ENCODE peak calls at places on chromosomes 4 and X, in four cellular contexts. A is PC-3, J is HCT116, P is K562. W is an unnamed sample. For H3K4me1, the result is how much of the 10 kb centered on the place peaks cover.

GRCh38 chrX:38941675-38942074 is 140.4 kb downstream of the MID1IP1 start:
- DNase-seq in A (no peak), J (no peak), P (peak), W (peak)

GRCh38 chr4:74793757-74794340 is 474 bp downstream of the BTC start:
- DNase-seq in A (peak), J (no peak), P (no peak), W (peak)

GRCh38 chrX:135191838-135192237 is 20.6 kb upstream of the CT55 start:
- DNase-seq in A (no peak), J (no peak), P (no peak), W (no peak)

GRCh38 chrX:103607385-103608304 is at the start of gene TCEAL3:
- DNase-seq in A (peak), J (no peak), P (no peak), W (peak)

GRCh38 chr4:146943691-146944375 is 1.8 kb downstream of the TTC29 start:
- DNase-seq in A (no peak), J (no peak), P (no peak), W (no peak)

GRCh38 chr4:94798808-94799207 is 41.1 kb downstream of the BMPR1B start:
- DNase-seq in A (peak), J (no peak), P (no peak), W (no peak)

GRCh38 chr4:14196141-14196540 is 568.6 kb upstream of the BOD1L1 start:
- DNase-seq in A (peak), J (no peak), P (peak), W (peak)

GRCh38 chr4:67746797-67747495 is 7.2 kb downstream of the GNRHR start:
- DNase-seq in A (peak), J (peak), P (peak), W (peak)

GRCh38 chr4:7872264-7872771 is 67.3 kb downstream of the AFAP1 start:
- DNase-seq in A (peak), J (no peak), P (no peak), W (peak)

GRCh38 chrX:129813662-129814061 is 30.0 kb downstream of the ZDHHC9 start:
- DNase-seq in A (no peak), J (no peak), P (no peak), W (no peak)

GRCh38 chrX:129808163-129808828 is 28.5 kb downstream of the SASH3 start:
- DNase-seq in A (no peak), J (no peak), P (no peak), W (no peak)

DNA sequence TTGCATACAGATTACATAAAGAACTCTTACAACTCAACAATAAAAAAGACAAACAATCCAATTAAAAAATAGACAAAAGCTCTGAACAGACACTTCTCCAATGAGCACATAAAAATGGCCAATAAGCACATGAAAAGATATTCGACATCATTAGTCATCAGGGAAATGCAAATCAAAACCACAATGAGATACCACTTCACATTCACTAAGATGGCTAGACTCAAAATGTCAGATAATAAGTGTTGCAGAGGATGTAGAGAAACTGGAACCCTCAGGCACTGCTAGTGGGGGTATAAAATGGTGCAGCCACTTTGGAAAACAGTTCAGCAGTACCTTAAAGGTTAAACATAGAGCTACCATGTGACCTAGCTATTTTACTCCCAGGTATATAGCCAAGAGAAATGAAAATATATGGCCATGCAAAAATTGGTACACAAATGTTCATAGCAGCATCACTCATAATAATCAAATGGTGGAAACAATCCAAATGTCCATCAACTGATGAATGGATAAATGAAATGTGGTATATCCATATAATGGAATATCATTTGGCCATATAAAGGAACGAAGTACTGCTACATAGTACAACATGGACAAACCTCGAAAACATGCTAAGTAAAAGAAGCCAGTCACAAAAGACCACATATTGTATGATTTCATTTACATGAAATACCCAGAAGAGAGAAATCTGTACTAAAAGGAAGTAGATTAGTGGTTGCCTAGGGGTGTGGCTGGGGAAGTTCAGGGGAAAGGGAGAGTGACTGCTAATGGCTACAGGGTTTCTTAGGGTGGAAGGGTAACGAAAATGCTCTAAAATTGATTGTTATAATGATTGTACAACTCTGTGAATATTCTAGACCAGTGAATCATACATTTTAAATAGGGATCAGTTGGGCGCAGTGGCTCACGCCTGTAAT is 29.3 kb downstream of the SASH3 start:
- DNase-seq in A (no peak), J (no peak), P (no peak), W (peak)
- H3K4me1 ChIP-seq in A (under half), J (under half), P (under half), W (under half)

GRCh38 chr4:110621839-110622751 is 782 bp downstream of the PITX2 start:
- DNase-seq in A (no peak), J (no peak), P (no peak), W (no peak)

GRCh38 chr4:110619401-110620247 is 3.3 kb downstream of the PITX2 start:
- DNase-seq in A (no peak), J (no peak), P (no peak), W (no peak)

GRCh38 chr4:110619001-110619350 is 3.9 kb downstream of the PITX2 start:
- DNase-seq in A (no peak), J (no peak), P (no peak), W (no peak)

GRCh38 chr4:110621328-110621812 is 1.5 kb downstream of the PITX2 start:
- DNase-seq in A (no peak), J (no peak), P (no peak), W (no peak)

GRCh38 chr4:110620352-110621327 is 2.2 kb downstream of the PITX2 start:
- DNase-seq in A (peak), J (no peak), P (peak), W (no peak)
- TF ChIP-seq EZH2 in A (no peak), J (no peak), P (no peak), W (peak)

GRCh38 chrX:109879991-109880390 is 122.9 kb upstream of the TMEM164 start:
- DNase-seq in A (no peak), J (no peak), P (no peak), W (no peak)
- H2AFZ ChIP-seq in A (no peak), J (no peak), P (no peak), W (no peak)

GRCh38 chrX:110428144-110428543 is 69.5 kb downstream of the RTL9 start:
- DNase-seq in A (no peak), J (no peak), P (no peak), W (no peak)

GRCh38 chrX:110432831-110433230 is 74.2 kb downstream of the RTL9 start:
- DNase-seq in A (no peak), J (no peak), P (no peak), W (no peak)

GRCh38 chrX:110430293-110431076 is 71.8 kb downstream of the RTL9 start:
- DNase-seq in A (no peak), J (no peak), P (no peak), W (no peak)

GRCh38 chrX:110435191-110435590 is 76.5 kb downstream of the RTL9 start:
- DNase-seq in A (no peak), J (no peak), P (no peak), W (no peak)

GRCh38 chrX:110432066-110432465 is 73.4 kb downstream of the RTL9 start:
- DNase-seq in A (no peak), J (no peak), P (no peak), W (no peak)
- H3K4me1 ChIP-seq in A (under half), J (under half), P (under half), W (under half)

DNA sequence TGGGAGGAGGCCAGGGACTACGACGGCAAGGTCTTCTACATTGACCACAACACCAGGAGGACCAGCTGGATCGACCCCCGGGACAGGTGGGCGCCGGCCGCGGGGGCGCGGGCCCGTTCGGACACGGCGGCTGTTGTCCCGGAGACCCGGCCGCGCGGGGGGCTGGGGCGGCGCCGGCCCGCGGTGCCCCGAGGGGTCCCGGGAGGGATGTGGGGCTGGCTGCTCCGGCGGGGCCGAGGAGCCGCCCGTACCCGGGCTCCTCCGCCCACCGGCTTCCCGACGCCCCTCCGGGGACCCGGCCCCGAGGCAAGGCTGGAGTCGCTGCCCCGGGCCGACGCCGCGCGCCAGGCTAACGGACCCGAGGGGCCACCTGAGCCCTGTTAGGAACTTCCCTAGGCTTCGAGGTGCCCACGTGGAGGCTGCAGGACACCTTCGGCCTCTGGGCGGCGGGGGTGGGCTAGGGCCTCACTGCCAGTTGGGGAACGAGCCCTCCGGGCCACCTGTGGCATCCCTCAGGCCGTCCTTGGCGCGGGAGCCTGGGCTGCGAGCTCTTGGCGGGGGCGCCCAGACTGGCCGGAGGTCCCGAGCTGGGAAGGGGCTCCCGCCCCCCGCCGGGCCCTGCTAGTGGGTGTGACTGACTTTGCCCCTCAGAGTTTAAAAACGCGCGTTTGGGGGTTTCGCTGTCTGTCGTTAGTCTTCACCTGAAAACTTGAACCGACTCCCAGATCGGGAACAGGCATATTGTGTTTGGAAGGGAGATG is 660 bp downstream of the WWC2 start:
- DNase-seq in A (peak), J (no peak), P (peak), W (no peak)
- TF ChIP-seq EZH2 in A (no peak), J (no peak), P (no peak), W (no peak)

GRCh38 chr4:176708771-176709311 is 83.9 kb downstream of the VEGFC start:
- DNase-seq in A (peak), J (no peak), P (no peak), W (no peak)

GRCh38 chr4:176709417-176709816 is 83.3 kb downstream of the VEGFC start:
- DNase-seq in A (no peak), J (no peak), P (no peak), W (no peak)
- H2AFZ ChIP-seq in A (no peak), J (no peak), P (no peak), W (no peak)

DNA sequence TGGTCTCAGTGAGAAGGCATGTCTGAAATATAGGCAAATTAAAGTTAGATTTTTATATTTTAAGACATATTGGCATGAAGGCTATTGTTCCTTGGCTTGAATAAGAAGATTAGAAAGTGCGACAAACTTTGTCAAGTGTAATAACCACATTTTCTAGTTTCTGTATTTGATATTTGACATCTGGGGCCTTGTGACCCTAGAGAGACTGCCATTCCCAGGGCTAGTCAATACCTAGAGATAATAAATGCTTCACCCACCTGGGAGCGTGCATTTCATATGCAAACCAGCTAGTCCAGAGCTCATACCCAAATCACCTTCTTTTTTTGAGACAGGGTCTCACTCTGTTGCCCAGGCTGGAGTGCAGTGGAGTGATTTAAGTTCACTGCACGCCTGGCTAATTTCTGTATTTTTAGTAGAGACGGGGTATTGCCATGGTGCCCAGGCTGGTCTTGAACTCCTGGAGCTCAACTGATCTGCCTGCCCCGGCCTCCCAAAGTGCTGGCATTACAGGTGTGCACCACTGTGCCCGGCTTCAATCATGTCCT is 62.6 kb downstream of the COQ2 start:
- DNase-seq in A (no peak), J (no peak), P (no peak), W (no peak)
- H3K4me1 ChIP-seq in A (under half), J (under half), P (under half), W (under half)

DNA sequence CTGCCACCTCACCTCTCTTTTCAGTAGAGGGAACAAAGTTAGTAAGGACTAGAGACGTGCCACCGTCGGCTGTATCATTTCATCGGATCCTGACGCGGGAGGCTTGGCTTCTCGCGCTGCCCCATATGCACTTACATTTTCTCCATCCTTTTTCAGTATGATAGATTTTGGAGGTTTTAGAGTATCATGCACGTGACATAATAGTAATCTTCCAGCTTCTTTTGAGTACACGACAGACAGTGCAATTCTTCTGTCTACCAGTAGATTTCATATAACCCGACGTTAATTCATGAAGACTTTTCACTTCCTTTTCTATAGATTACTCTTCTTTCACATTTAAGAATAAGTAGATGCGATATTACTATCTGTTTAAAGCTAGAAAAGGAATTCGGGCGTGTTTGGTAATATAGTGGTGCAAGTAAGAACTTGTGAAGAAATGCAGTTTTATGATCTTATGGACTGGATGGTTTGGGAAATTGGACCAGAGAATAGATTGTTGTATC is 995 bp downstream of the CDS1 start:
- DNase-seq in A (no peak), J (no peak), P (no peak), W (no peak)
- TF ChIP-seq EZH2 in A (no peak), J (no peak), P (peak), W (no peak)

GRCh38 chr4:152679414-152680281 is at the start of gene TMEM154:
- DNase-seq in A (peak), J (no peak), P (peak), W (peak)
- H2AFZ ChIP-seq in A (peak), J (peak), P (no peak), W (peak)

DNA sequence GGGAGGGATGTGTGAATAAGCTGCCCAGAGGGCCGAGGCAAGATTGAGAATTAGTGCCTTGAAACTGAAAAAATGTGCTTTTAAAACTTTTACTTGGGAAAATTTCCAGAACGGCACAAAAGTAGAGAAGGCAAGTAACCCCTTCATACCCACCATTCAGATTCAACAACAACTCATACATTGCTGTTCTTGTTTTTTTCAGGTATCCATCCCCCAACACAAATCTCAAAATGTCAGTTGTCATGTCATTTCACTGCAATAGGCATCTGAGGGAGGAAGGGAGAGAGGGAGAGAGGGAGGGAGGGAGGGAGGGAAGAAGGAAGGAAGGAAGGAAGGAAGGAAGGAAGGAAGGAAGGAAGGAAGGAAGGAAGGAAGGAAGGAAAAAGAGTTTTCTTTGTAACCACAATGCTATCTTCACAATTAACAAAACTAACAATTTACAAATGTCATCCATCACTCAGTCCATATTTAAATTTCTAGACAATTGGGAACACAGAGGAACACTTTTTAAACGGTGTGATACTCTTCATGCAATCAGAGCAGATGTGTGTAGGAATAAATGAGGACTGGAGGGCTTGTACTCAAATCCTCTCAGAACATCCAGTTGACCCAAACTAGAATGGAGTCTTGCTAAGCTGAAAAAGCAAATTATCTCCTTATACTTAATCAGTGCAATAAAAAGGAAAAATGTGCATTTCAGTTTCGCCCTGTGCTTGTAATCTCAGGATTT is 54.8 kb upstream of the ADGRG2 start:
- DNase-seq in A (no peak), J (no peak), P (no peak), W (no peak)
- H3K4me1 ChIP-seq in A (under half), J (under half), P (under half), W (under half)